ENCODE peak calls at places on chromosomes 12 and 14, in five cellular contexts. F is adipocyte, L is A172, V is astrocyte, R is AG20443. A is an unnamed sample.

GRCh38 chr12:132222096-132222807 is 78.0 kb downstream of the NOC4L start:
- DNase-seq in F (peak), L (peak), V (no peak), R (peak), A (peak)

GRCh38 chr14:58947816-58948440 is 240.5 kb upstream of the DAAM1 start:
- DNase-seq in F (no peak), L (no peak), V (no peak), R (no peak), A (no peak)

GRCh38 chr12:18224745-18225144 is 36.6 kb upstream of the PIK3C2G start:
- DNase-seq in F (peak), L (peak), V (peak), R (peak), A (peak)

GRCh38 chr12:62602445-62603060 is 135.9 kb downstream of the MON2 start:
- DNase-seq in F (peak), L (peak), V (peak), R (peak), A (peak)

GRCh38 chr12:15863984-15864383 is 18.2 kb upstream of the STRAP start:
- DNase-seq in F (no peak), L (no peak), V (no peak), R (no peak), A (no peak)

GRCh38 chr12:47817272-47818006 is 2.3 kb downstream of the HDAC7 start:
- DNase-seq in F (peak), L (no peak), V (no peak), R (no peak), A (no peak)

GRCh38 chr14:102691763-102692162 is 85.5 kb upstream of the TRAF3 start:
- DNase-seq in F (no peak), L (no peak), V (no peak), R (no peak), A (no peak)

GRCh38 chr12:12938541-12938940 is 13.4 kb downstream of the GPRC5D start:
- DNase-seq in F (no peak), L (no peak), V (no peak), R (no peak), A (no peak)

GRCh38 chr14:37595809-37596595 is 573 bp downstream of the TTC6 start:
- DNase-seq in F (peak), L (no peak), V (no peak), R (no peak), A (peak)

GRCh38 chr12:90299121-90299520 is 590.5 kb upstream of the ATP2B1 start:
- DNase-seq in F (no peak), L (no peak), V (no peak), R (no peak), A (no peak)

GRCh38 chr14:93764211-93764659 is 24.1 kb downstream of the PRIMA1 start:
- DNase-seq in F (peak), L (peak), V (peak), R (peak), A (no peak)

GRCh38 chr14:60618200-60618599 is 31.1 kb downstream of the SIX1 start:
- DNase-seq in F (no peak), L (no peak), V (no peak), R (no peak), A (no peak)

GRCh38 chr12:38151991-38152700 is 164.4 kb upstream of the ALG10B start:
- DNase-seq in F (no peak), L (no peak), V (no peak), R (no peak), A (no peak)

GRCh38 chr14:33465952-33466700 is 484.7 kb downstream of the EGLN3 start:
- DNase-seq in F (no peak), L (peak), V (peak), R (no peak), A (peak)

GRCh38 chr12:79886917-79887519 is 47.9 kb downstream of the PPP1R12A start:
- DNase-seq in F (peak), L (peak), V (peak), R (no peak), A (peak)

A was measured in bronchial epithelial cell.